ENCODE peak calls at places on chromosomes 11 and 22, in five cellular contexts. One of them, this sample, is unnamed.

GRCh38 chr11:100353083-100353482 is 334.0 kb upstream of the ARHGAP42 start:
- DNase-seq in spleen: no peak
- DNase-seq in astrocyte: no peak
- DNase-seq in suprapubic skin: no peak
- DNase-seq in cardiac fibroblast: no peak
- DNase-seq in this sample: no peak

GRCh38 chr11:69035150-69035958 is 13.4 kb upstream of the TPCN2 start:
- DNase-seq in spleen: no peak
- DNase-seq in astrocyte: no peak
- DNase-seq in suprapubic skin: no peak
- DNase-seq in cardiac fibroblast: no peak
- DNase-seq in this sample: no peak

GRCh38 chr11:1564535-1565172 is 7.4 kb downstream of the DUSP8 start:
- DNase-seq in spleen: peak
- DNase-seq in astrocyte: peak
- DNase-seq in suprapubic skin: no peak
- DNase-seq in cardiac fibroblast: peak
- DNase-seq in this sample: peak

GRCh38 chr22:22076937-22077703 is 94.5 kb upstream of the TOP3B start:
- DNase-seq in spleen: no peak
- DNase-seq in astrocyte: no peak
- DNase-seq in suprapubic skin: no peak
- DNase-seq in cardiac fibroblast: peak
- DNase-seq in this sample: peak

GRCh38 chr11:16356057-16356750 is at the start of gene SOX6:
- DNase-seq in spleen: no peak
- DNase-seq in astrocyte: peak
- DNase-seq in suprapubic skin: no peak
- DNase-seq in cardiac fibroblast: no peak
- DNase-seq in this sample: no peak

GRCh38 chr11:118311518-118311917 is 7.0 kb downstream of the CD3E start:
- DNase-seq in spleen: no peak
- DNase-seq in astrocyte: no peak
- DNase-seq in suprapubic skin: no peak
- DNase-seq in cardiac fibroblast: no peak
- DNase-seq in this sample: no peak

GRCh38 chr11:114367244-114367957 is 32.9 kb downstream of the C11orf71 start:
- DNase-seq in spleen: no peak
- DNase-seq in astrocyte: no peak
- DNase-seq in suprapubic skin: no peak
- DNase-seq in cardiac fibroblast: peak
- DNase-seq in this sample: no peak

GRCh38 chr11:66259976-66260375 is 8.5 kb upstream of the RAB1B start:
- DNase-seq in spleen: no peak
- DNase-seq in astrocyte: no peak
- DNase-seq in suprapubic skin: no peak
- DNase-seq in cardiac fibroblast: no peak
- DNase-seq in this sample: no peak

GRCh38 chr11:10655931-10656576 is 37.5 kb downstream of the IRAG1 start:
- DNase-seq in spleen: no peak
- DNase-seq in astrocyte: no peak
- DNase-seq in suprapubic skin: no peak
- DNase-seq in cardiac fibroblast: peak
- DNase-seq in this sample: no peak

GRCh38 chr11:2462986-2463765 is 18.4 kb downstream of the KCNQ1 start:
- DNase-seq in spleen: peak
- DNase-seq in astrocyte: no peak
- DNase-seq in suprapubic skin: peak
- DNase-seq in cardiac fibroblast: no peak
- DNase-seq in this sample: no peak

GRCh38 chr22:26995222-26995621 is 337.8 kb downstream of the MIAT start:
- DNase-seq in spleen: no peak
- DNase-seq in astrocyte: no peak
- DNase-seq in suprapubic skin: no peak
- DNase-seq in cardiac fibroblast: no peak
- DNase-seq in this sample: peak

GRCh38 chr11:29227816-29228215 is 789.0 kb downstream of the KCNA4 start:
- DNase-seq in spleen: no peak
- DNase-seq in astrocyte: no peak
- DNase-seq in suprapubic skin: no peak
- DNase-seq in cardiac fibroblast: peak
- DNase-seq in this sample: peak

GRCh38 chr11:59669611-59670009 is 773 bp upstream of the PATL1 start:
- DNase-seq in spleen: peak
- DNase-seq in astrocyte: peak
- DNase-seq in suprapubic skin: no peak
- DNase-seq in cardiac fibroblast: peak
- DNase-seq in this sample: peak

DNA sequence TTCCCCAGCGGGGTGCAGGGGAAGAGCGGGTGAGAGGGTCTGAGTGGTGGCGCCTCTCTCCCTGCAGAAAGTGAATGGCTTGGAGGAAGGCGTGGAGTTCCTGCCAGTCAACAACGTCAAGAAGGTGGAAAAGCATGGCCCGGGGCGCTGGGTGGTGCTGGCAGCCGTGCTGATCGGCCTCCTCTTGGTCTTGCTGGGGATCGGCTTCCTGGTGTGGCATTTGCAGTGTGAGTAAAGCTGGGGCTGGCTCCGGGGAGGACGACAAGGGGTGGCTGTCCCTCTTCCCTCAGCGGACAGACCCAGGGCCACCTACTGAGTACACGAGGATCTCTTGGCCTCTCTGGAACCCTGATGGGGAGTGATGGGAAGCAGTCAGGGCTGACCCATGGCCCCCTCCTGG is 28.5 kb downstream of the ST14 start:
- DNase-seq in spleen: no peak
- DNase-seq in astrocyte: no peak
- DNase-seq in suprapubic skin: no peak
- DNase-seq in cardiac fibroblast: no peak
- DNase-seq in this sample: no peak
- H3K4me3 ChIP-seq in spleen: no peak
- H3K4me3 ChIP-seq in astrocyte: no peak
- H3K4me3 ChIP-seq in suprapubic skin: no peak
- H3K4me3 ChIP-seq in cardiac fibroblast: no peak
- H3K4me3 ChIP-seq in this sample: no peak

GRCh38 chr22:42725606-42726355 is 5.1 kb upstream of the A4GALT start:
- DNase-seq in spleen: no peak
- DNase-seq in astrocyte: peak
- DNase-seq in suprapubic skin: no peak
- DNase-seq in cardiac fibroblast: peak
- DNase-seq in this sample: peak

GRCh38 chr22:42724062-42724461 is 3.4 kb upstream of the A4GALT start:
- DNase-seq in spleen: no peak
- DNase-seq in astrocyte: no peak
- DNase-seq in suprapubic skin: no peak
- DNase-seq in cardiac fibroblast: no peak
- DNase-seq in this sample: no peak

GRCh38 chr22:42721045-42721434 is 370 bp upstream of the A4GALT start:
- DNase-seq in spleen: no peak
- DNase-seq in astrocyte: no peak
- DNase-seq in suprapubic skin: no peak
- DNase-seq in cardiac fibroblast: no peak
- DNase-seq in this sample: no peak

GRCh38 chr22:42732071-42732470 is 11.4 kb upstream of the A4GALT start:
- DNase-seq in spleen: no peak
- DNase-seq in astrocyte: no peak
- DNase-seq in suprapubic skin: no peak
- DNase-seq in cardiac fibroblast: no peak
- DNase-seq in this sample: no peak

GRCh38 chr22:42726811-42727210 is 6.1 kb upstream of the A4GALT start:
- DNase-seq in spleen: no peak
- DNase-seq in astrocyte: no peak
- DNase-seq in suprapubic skin: no peak
- DNase-seq in cardiac fibroblast: no peak
- DNase-seq in this sample: no peak
- H3K4me3 ChIP-seq in spleen: no peak
- H3K4me3 ChIP-seq in astrocyte: no peak
- H3K4me3 ChIP-seq in suprapubic skin: no peak
- H3K4me3 ChIP-seq in cardiac fibroblast: no peak
- H3K4me3 ChIP-seq in this sample: no peak

GRCh38 chr22:44567846-44568493 is 69.9 kb upstream of the RTL6 start:
- DNase-seq in spleen: peak
- DNase-seq in astrocyte: no peak
- DNase-seq in suprapubic skin: peak
- DNase-seq in cardiac fibroblast: peak
- DNase-seq in this sample: peak
- H3K4me3 ChIP-seq in spleen: no peak
- H3K4me3 ChIP-seq in astrocyte: no peak
- H3K4me3 ChIP-seq in suprapubic skin: no peak
- H3K4me3 ChIP-seq in cardiac fibroblast: no peak
- H3K4me3 ChIP-seq in this sample: no peak

GRCh38 chr11:36487619-36488018 is 22.5 kb downstream of the TRAF6 start:
- DNase-seq in spleen: no peak
- DNase-seq in astrocyte: no peak
- DNase-seq in suprapubic skin: no peak
- DNase-seq in cardiac fibroblast: no peak
- DNase-seq in this sample: no peak
- H3K4me3 ChIP-seq in spleen: no peak
- H3K4me3 ChIP-seq in astrocyte: no peak
- H3K4me3 ChIP-seq in suprapubic skin: no peak
- H3K4me3 ChIP-seq in cardiac fibroblast: no peak
- H3K4me3 ChIP-seq in this sample: no peak

GRCh38 chr11:133920109-133920990 is 36.4 kb downstream of the IGSF9B start:
- DNase-seq in spleen: no peak
- DNase-seq in astrocyte: no peak
- DNase-seq in suprapubic skin: no peak
- DNase-seq in cardiac fibroblast: no peak
- DNase-seq in this sample: no peak

GRCh38 chr11:133918606-133919260 is 38.0 kb downstream of the IGSF9B start:
- DNase-seq in spleen: no peak
- DNase-seq in astrocyte: no peak
- DNase-seq in suprapubic skin: no peak
- DNase-seq in cardiac fibroblast: no peak
- DNase-seq in this sample: no peak

GRCh38 chr11:133919330-133920108 is 37.2 kb downstream of the IGSF9B start:
- DNase-seq in spleen: no peak
- DNase-seq in astrocyte: no peak
- DNase-seq in suprapubic skin: no peak
- DNase-seq in cardiac fibroblast: no peak
- DNase-seq in this sample: no peak

GRCh38 chr11:133916790-133917440 is 39.9 kb downstream of the IGSF9B start:
- DNase-seq in spleen: no peak
- DNase-seq in astrocyte: no peak
- DNase-seq in suprapubic skin: no peak
- DNase-seq in cardiac fibroblast: no peak
- DNase-seq in this sample: no peak

GRCh38 chr11:133917921-133918605 is 38.7 kb downstream of the IGSF9B start:
- DNase-seq in spleen: no peak
- DNase-seq in astrocyte: no peak
- DNase-seq in suprapubic skin: no peak
- DNase-seq in cardiac fibroblast: no peak
- DNase-seq in this sample: no peak
- H3K4me3 ChIP-seq in spleen: peak
- H3K4me3 ChIP-seq in astrocyte: no peak
- H3K4me3 ChIP-seq in suprapubic skin: no peak
- H3K4me3 ChIP-seq in cardiac fibroblast: no peak
- H3K4me3 ChIP-seq in this sample: no peak

GRCh38 chr11:74339619-74340018 is 28.2 kb upstream of the P4HA3 start:
- DNase-seq in spleen: no peak
- DNase-seq in astrocyte: no peak
- DNase-seq in suprapubic skin: no peak
- DNase-seq in cardiac fibroblast: no peak
- DNase-seq in this sample: no peak
- H3K4me3 ChIP-seq in spleen: no peak
- H3K4me3 ChIP-seq in astrocyte: no peak
- H3K4me3 ChIP-seq in suprapubic skin: no peak
- H3K4me3 ChIP-seq in cardiac fibroblast: no peak
- H3K4me3 ChIP-seq in this sample: no peak

GRCh38 chr11:105609832-105610781 is at the start of gene GRIA4:
- DNase-seq in spleen: peak
- DNase-seq in astrocyte: peak
- DNase-seq in suprapubic skin: peak
- DNase-seq in cardiac fibroblast: peak
- DNase-seq in this sample: peak
- H3K4me3 ChIP-seq in spleen: peak
- H3K4me3 ChIP-seq in astrocyte: peak
- H3K4me3 ChIP-seq in suprapubic skin: peak
- H3K4me3 ChIP-seq in cardiac fibroblast: peak
- H3K4me3 ChIP-seq in this sample: peak

GRCh38 chr11:110336054-110336453 is 39.6 kb upstream of the RDX start:
- DNase-seq in spleen: no peak
- DNase-seq in astrocyte: no peak
- DNase-seq in suprapubic skin: no peak
- DNase-seq in cardiac fibroblast: no peak
- DNase-seq in this sample: no peak

GRCh38 chr11:110339456-110339855 is 43.0 kb upstream of the RDX start:
- DNase-seq in spleen: no peak
- DNase-seq in astrocyte: no peak
- DNase-seq in suprapubic skin: no peak
- DNase-seq in cardiac fibroblast: no peak
- DNase-seq in this sample: no peak

GRCh38 chr11:110338684-110339083 is 42.3 kb upstream of the RDX start:
- DNase-seq in spleen: no peak
- DNase-seq in astrocyte: no peak
- DNase-seq in suprapubic skin: no peak
- DNase-seq in cardiac fibroblast: no peak
- DNase-seq in this sample: no peak

GRCh38 chr11:110337570-110338193 is 41.3 kb upstream of the RDX start:
- DNase-seq in spleen: no peak
- DNase-seq in astrocyte: peak
- DNase-seq in suprapubic skin: no peak
- DNase-seq in cardiac fibroblast: peak
- DNase-seq in this sample: peak

GRCh38 chr11:110340427-110340826 is 44.0 kb upstream of the RDX start:
- DNase-seq in spleen: no peak
- DNase-seq in astrocyte: no peak
- DNase-seq in suprapubic skin: no peak
- DNase-seq in cardiac fibroblast: no peak
- DNase-seq in this sample: no peak
- H3K4me3 ChIP-seq in spleen: no peak
- H3K4me3 ChIP-seq in astrocyte: no peak
- H3K4me3 ChIP-seq in suprapubic skin: no peak
- H3K4me3 ChIP-seq in cardiac fibroblast: no peak
- H3K4me3 ChIP-seq in this sample: no peak

GRCh38 chr11:93494341-93494740 is 48.9 kb downstream of the SMCO4 start:
- DNase-seq in spleen: no peak
- DNase-seq in astrocyte: peak
- DNase-seq in suprapubic skin: no peak
- DNase-seq in cardiac fibroblast: no peak
- DNase-seq in this sample: peak

GRCh38 chr11:93491941-93492340 is 51.2 kb downstream of the SMCO4 start:
- DNase-seq in spleen: no peak
- DNase-seq in astrocyte: no peak
- DNase-seq in suprapubic skin: no peak
- DNase-seq in cardiac fibroblast: no peak
- DNase-seq in this sample: no peak

GRCh38 chr11:93493252-93493897 is 49.8 kb downstream of the SMCO4 start:
- DNase-seq in spleen: no peak
- DNase-seq in astrocyte: no peak
- DNase-seq in suprapubic skin: no peak
- DNase-seq in cardiac fibroblast: no peak
- DNase-seq in this sample: no peak

GRCh38 chr11:93490996-93491618 is 52.1 kb downstream of the SMCO4 start:
- DNase-seq in spleen: no peak
- DNase-seq in astrocyte: no peak
- DNase-seq in suprapubic skin: no peak
- DNase-seq in cardiac fibroblast: no peak
- DNase-seq in this sample: no peak

GRCh38 chr11:93492464-93493251 is 50.5 kb downstream of the SMCO4 start:
- DNase-seq in spleen: no peak
- DNase-seq in astrocyte: no peak
- DNase-seq in suprapubic skin: no peak
- DNase-seq in cardiac fibroblast: no peak
- DNase-seq in this sample: no peak
- H3K4me3 ChIP-seq in spleen: no peak
- H3K4me3 ChIP-seq in astrocyte: no peak
- H3K4me3 ChIP-seq in suprapubic skin: no peak
- H3K4me3 ChIP-seq in cardiac fibroblast: no peak
- H3K4me3 ChIP-seq in this sample: no peak